ENCODE peak calls at places on chromosomes 11 and 22, in six cellular contexts. Y is neuronal stem cell, A is IMR-90, X is H9, S is trophoblast cell, E is H1. V is an unnamed sample.

GRCh38 chr11:44596541-44597276 is 31.2 kb downstream of the CD82 start:
- DNase-seq in Y (no peak), A (no peak), X (no peak), S (no peak), E (no peak), V (no peak)

GRCh38 chr11:118902336-118903203 is 18.9 kb downstream of the CXCR5 start:
- DNase-seq in Y (no peak), A (no peak), X (no peak), S (no peak), E (no peak), V (no peak)

GRCh38 chr22:45672564-45673481 is 1.2 kb downstream of the ATXN10 start:
- DNase-seq in Y (no peak), A (no peak), X (no peak), S (no peak), E (no peak), V (no peak)

GRCh38 chr22:37223965-37224551 is 11.8 kb upstream of the SSTR3 start:
- DNase-seq in Y (no peak), A (no peak), X (no peak), S (no peak), E (no peak), V (no peak)

GRCh38 chr11:100715163-100715792 is 28.2 kb downstream of the ARHGAP42 start:
- DNase-seq in Y (no peak), A (no peak), X (no peak), S (no peak), E (no peak), V (no peak)

GRCh38 chr11:18394928-18395734 is 768 bp downstream of the LDHA start:
- DNase-seq in Y (peak; percentile 17), A (peak; percentile 3), X (peak; percentile 34), S (no peak), E (peak; percentile 54), V (peak; percentile 34)

GRCh38 chr11:72591785-72592490 is 82.3 kb downstream of the PDE2A start:
- DNase-seq in Y (no peak), A (no peak), X (no peak), S (no peak), E (no peak), V (no peak)

GRCh38 chr11:44618561-44619425 is 53.3 kb downstream of the CD82 start:
- DNase-seq in Y (no peak), A (no peak), X (peak; percentile 24), S (no peak), E (peak; percentile 35), V (no peak)

GRCh38 chr11:22778642-22779041 is 51.0 kb downstream of the SVIP start:
- DNase-seq in Y (no peak), A (no peak), X (no peak), S (no peak), E (no peak), V (no peak)

GRCh38 chr22:43118953-43119458 is 8.5 kb downstream of the BIK start:
- DNase-seq in Y (no peak), A (no peak), X (no peak), S (no peak), E (no peak), V (no peak)

GRCh38 chr22:50030315-50031188 is 18.0 kb upstream of the IL17REL start:
- DNase-seq in Y (peak; percentile 75), A (peak; percentile 54), X (peak; percentile 87), S (peak; percentile 82), E (peak; percentile 92), V (peak; percentile 61)

GRCh38 chr11:125367710-125368109 is 128.4 kb downstream of the FEZ1 start:
- DNase-seq in Y (no peak), A (no peak), X (no peak), S (no peak), E (no peak), V (no peak)

GRCh38 chr11:64758330-64759079 is 1.3 kb downstream of the PYGM start:
- DNase-seq in Y (no peak), A (no peak), X (peak; percentile 25), S (no peak), E (no peak), V (no peak)

GRCh38 chr11:13137778-13138400 is 128.8 kb downstream of the RASSF10 start:
- DNase-seq in Y (no peak), A (peak; percentile 41), X (no peak), S (peak; percentile 74), E (no peak), V (no peak)

GRCh38 chr11:130728185-130729160 is 187.8 kb downstream of the SNX19 start:
- DNase-seq in Y (no peak), A (no peak), X (no peak), S (no peak), E (no peak), V (no peak)

GRCh38 chr11:71227058-71227659 is 25.2 kb downstream of the SHANK2 start:
- DNase-seq in Y (no peak), A (no peak), X (no peak), S (no peak), E (no peak), V (no peak)

GRCh38 chr11:96905084-96905641 is 515.4 kb downstream of the JRKL start:
- DNase-seq in Y (no peak), A (no peak), X (no peak), S (no peak), E (no peak), V (no peak)

GRCh38 chr22:40855960-40856512 is 403 bp downstream of the ST13 start:
- DNase-seq in Y (peak; percentile 53), A (peak; percentile 18), X (peak; percentile 46), S (peak; percentile 27), E (no peak), V (no peak)

GRCh38 chr22:23225724-23226496 is 45.6 kb downstream of the BCR start:
- DNase-seq in Y (no peak), A (no peak), X (no peak), S (no peak), E (no peak), V (no peak)

GRCh38 chr11:112617977-112618829 is 343.0 kb upstream of the NCAM1 start:
- DNase-seq in Y (no peak), A (no peak), X (no peak), S (no peak), E (no peak), V (no peak)

GRCh38 chr22:20588843-20589581 is 81.6 kb downstream of the MED15 start:
- DNase-seq in Y (no peak), A (no peak), X (no peak), S (no peak), E (no peak), V (no peak)

GRCh38 chr11:36300651-36301050 is 4.6 kb downstream of the PRR5L start:
- DNase-seq in Y (no peak), A (peak; percentile 17), X (no peak), S (no peak), E (no peak), V (no peak)

DNA sequence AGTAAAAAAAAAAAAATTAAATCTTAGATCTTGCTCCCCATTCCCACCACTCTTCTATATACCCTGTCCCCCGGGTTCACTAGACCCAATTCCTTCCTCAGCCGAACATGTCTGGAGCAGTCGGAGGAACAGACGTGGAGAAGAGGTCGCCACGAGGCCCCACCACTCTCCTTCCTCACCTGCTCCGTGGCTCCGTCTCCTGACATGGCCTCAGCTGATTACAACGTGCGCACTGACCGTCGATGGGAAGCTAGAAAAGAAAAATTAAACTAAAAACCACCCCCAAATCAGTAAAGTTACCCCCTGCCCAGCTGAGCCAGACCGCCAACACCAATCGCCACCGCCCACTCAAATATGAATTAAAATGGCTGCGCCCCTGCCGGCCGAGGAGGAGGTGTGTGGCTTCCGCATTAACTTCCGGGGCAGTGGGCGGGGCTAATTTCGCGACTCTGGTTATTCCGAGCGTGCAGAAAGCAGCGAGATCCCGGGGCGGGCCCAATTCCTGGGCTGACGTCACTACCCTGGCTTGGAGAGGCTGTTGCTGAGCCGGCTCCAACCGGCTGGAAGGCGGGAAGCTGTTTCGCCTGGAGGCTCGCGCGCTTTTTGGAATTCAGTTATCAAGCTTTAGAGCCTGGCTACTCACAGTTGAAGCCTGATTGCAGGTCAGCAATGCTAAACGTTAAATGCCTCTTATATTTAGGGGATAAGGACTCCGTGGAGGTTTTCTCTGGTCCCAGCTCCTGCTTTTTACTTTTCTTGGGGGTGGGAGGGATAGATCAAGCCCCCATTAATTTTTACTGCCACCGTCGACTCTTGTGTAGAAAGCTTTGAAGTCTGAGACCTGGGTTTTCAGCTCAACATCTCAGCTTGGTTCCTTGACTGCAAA is at the start of gene CSTF3:
- DNase-seq in Y (peak; percentile 99), A (peak; percentile 98), X (peak; percentile 100), S (peak; percentile 100), E (peak; percentile 100), V (peak; percentile 99)
- H3K4ac ChIP-seq in Y (no peak within 1 kb of the TSS), A (peak within 1 kb of the TSS; percentile 97), X (peak within 1 kb of the TSS; percentile 70), S (peak within 1 kb of the TSS; percentile 92), E (peak within 1 kb of the TSS; percentile 88), V (no peak within 1 kb of the TSS)

DNA sequence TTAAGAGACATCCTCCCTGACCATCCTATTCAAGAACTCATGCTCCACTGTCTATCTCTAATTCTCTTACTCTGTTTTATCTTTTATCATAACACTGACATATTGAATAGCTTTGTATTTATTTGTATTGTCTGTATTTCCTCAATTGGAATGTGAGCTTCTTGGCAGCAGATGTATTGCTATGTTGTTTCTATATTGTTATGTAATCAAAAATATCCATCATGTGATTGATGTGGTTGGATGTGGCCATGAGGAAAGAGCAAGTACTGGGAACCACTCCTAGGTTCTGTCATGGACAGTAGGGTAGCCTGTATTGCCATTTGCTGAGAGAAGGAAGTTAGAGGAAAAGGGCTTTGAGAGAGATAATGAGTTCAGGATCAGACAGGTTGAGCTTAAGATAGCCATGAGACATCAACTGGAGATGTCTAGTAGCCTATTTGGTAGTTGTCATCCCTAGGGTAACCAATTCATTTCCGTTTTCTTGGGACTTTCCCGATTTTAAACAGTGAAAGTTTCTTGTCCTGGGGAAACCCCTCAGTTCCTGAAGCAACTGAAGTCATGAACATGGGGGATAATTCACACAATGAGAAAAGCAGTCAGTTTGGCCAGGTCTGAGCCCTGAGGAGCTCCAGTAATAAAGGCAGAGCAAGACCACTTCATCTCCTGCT is 404.5 kb downstream of the INSC start:
- DNase-seq in Y (no peak), A (no peak), X (no peak), S (no peak), E (no peak), V (no peak)
- H3K14ac ChIP-seq in Y (no peak overlapping the region), A (no peak overlapping the region), X (no peak overlapping the region), S (no peak overlapping the region), E (no peak overlapping the region), V (no peak overlapping the region)

GRCh38 chr11:68749061-68749491 is 2.2 kb downstream of the TESMIN start:
- DNase-seq in Y (peak; percentile 4), A (peak; percentile 4), X (peak; percentile 51), S (peak; percentile 73), E (no peak), V (no peak)
- H3K4ac ChIP-seq in Y (no peak overlapping the region), A (no peak overlapping the region), X (no peak overlapping the region), S (no peak overlapping the region), E (no peak overlapping the region), V (no peak overlapping the region)

GRCh38 chr11:68139395-68139794 is 18.2 kb upstream of the CHKA start:
- DNase-seq in Y (no peak), A (no peak), X (no peak), S (peak; percentile 64), E (no peak), V (no peak)
- H3K14ac ChIP-seq in Y (no peak overlapping the region), A (no peak overlapping the region), X (no peak overlapping the region), S (no peak overlapping the region), E (no peak overlapping the region), V (no peak overlapping the region)

V was measured in mesenchymal stem cell.